ENCODE peak calls at places on chromosome 1, in ten cellular contexts. One of them, this sample, is unnamed.
A peak's percentile ranks its signal among the peaks of the same experiment; 100 is the strongest.

GRCh38 chr1:44239961-44240371 is 26.7 kb downstream of the DMAP1 start:
- DNase-seq in stimulated activated naive CD4-positive, alpha-beta T cell treated with Interleukin-2 at 50 U/mL for 16 hours: no peak
- DNase-seq in activated CD4-positive, alpha-beta T cell treated with anti-CD3 and anti-CD28 coated beads for 36 hours: no peak
- DNase-seq in NCI-H345: no peak
- DNase-seq in mesothelial cell of epicardium: no peak
- DNase-seq in SK-N-SH: no peak
- DNase-seq in ovary: no peak
- DNase-seq in ELF-1: peak; percentile 36
- DNase-seq in Daoy: no peak
- DNase-seq in RWPE1: no peak
- DNase-seq in this sample: no peak

GRCh38 chr1:913491-914252 is 10.1 kb upstream of the SAMD11 start:
- DNase-seq in stimulated activated naive CD4-positive, alpha-beta T cell treated with Interleukin-2 at 50 U/mL for 16 hours: no peak
- DNase-seq in activated CD4-positive, alpha-beta T cell treated with anti-CD3 and anti-CD28 coated beads for 36 hours: no peak
- DNase-seq in NCI-H345: no peak
- DNase-seq in mesothelial cell of epicardium: no peak
- DNase-seq in SK-N-SH: no peak
- DNase-seq in ovary: no peak
- DNase-seq in ELF-1: no peak
- DNase-seq in Daoy: peak; percentile 7
- DNase-seq in RWPE1: no peak
- DNase-seq in this sample: no peak

GRCh38 chr1:26161408-26162219 is 2.7 kb downstream of the FAM110D start:
- DNase-seq in stimulated activated naive CD4-positive, alpha-beta T cell treated with Interleukin-2 at 50 U/mL for 16 hours: peak; percentile 19
- DNase-seq in activated CD4-positive, alpha-beta T cell treated with anti-CD3 and anti-CD28 coated beads for 36 hours: peak; percentile 67
- DNase-seq in NCI-H345: peak; percentile 7
- DNase-seq in mesothelial cell of epicardium: no peak
- DNase-seq in SK-N-SH: peak; percentile 89
- DNase-seq in ovary: peak; percentile 46
- DNase-seq in ELF-1: peak; percentile 73
- DNase-seq in Daoy: peak; percentile 76
- DNase-seq in RWPE1: peak; percentile 27
- DNase-seq in this sample: peak; percentile 69

GRCh38 chr1:31476891-31477846 is 64.2 kb downstream of the SERINC2 start:
- DNase-seq in stimulated activated naive CD4-positive, alpha-beta T cell treated with Interleukin-2 at 50 U/mL for 16 hours: no peak
- DNase-seq in activated CD4-positive, alpha-beta T cell treated with anti-CD3 and anti-CD28 coated beads for 36 hours: no peak
- DNase-seq in NCI-H345: peak; percentile 86
- DNase-seq in mesothelial cell of epicardium: no peak
- DNase-seq in SK-N-SH: peak; percentile 9
- DNase-seq in ovary: no peak
- DNase-seq in ELF-1: peak; percentile 90
- DNase-seq in Daoy: peak; percentile 65
- DNase-seq in RWPE1: no peak
- DNase-seq in this sample: peak; percentile 28

GRCh38 chr1:235279627-235280194 is 48.3 kb downstream of the ARID4B start:
- DNase-seq in stimulated activated naive CD4-positive, alpha-beta T cell treated with Interleukin-2 at 50 U/mL for 16 hours: no peak
- DNase-seq in activated CD4-positive, alpha-beta T cell treated with anti-CD3 and anti-CD28 coated beads for 36 hours: no peak
- DNase-seq in NCI-H345: no peak
- DNase-seq in mesothelial cell of epicardium: no peak
- DNase-seq in SK-N-SH: no peak
- DNase-seq in ovary: no peak
- DNase-seq in ELF-1: no peak
- DNase-seq in Daoy: no peak
- DNase-seq in RWPE1: no peak
- DNase-seq in this sample: no peak

GRCh38 chr1:76254165-76255043 is 179.9 kb downstream of the ST6GALNAC3 start:
- DNase-seq in stimulated activated naive CD4-positive, alpha-beta T cell treated with Interleukin-2 at 50 U/mL for 16 hours: no peak
- DNase-seq in activated CD4-positive, alpha-beta T cell treated with anti-CD3 and anti-CD28 coated beads for 36 hours: peak; percentile 47
- DNase-seq in NCI-H345: no peak
- DNase-seq in mesothelial cell of epicardium: no peak
- DNase-seq in SK-N-SH: no peak
- DNase-seq in ovary: no peak
- DNase-seq in ELF-1: no peak
- DNase-seq in Daoy: peak; percentile 70
- DNase-seq in RWPE1: no peak
- DNase-seq in this sample: peak; percentile 99

GRCh38 chr1:110136911-110137310 is 13.4 kb upstream of the SLC6A17 start:
- DNase-seq in stimulated activated naive CD4-positive, alpha-beta T cell treated with Interleukin-2 at 50 U/mL for 16 hours: no peak
- DNase-seq in activated CD4-positive, alpha-beta T cell treated with anti-CD3 and anti-CD28 coated beads for 36 hours: peak; percentile 68
- DNase-seq in NCI-H345: peak; percentile 96
- DNase-seq in mesothelial cell of epicardium: no peak
- DNase-seq in SK-N-SH: peak; percentile 77
- DNase-seq in ovary: no peak
- DNase-seq in ELF-1: peak; percentile 37
- DNase-seq in Daoy: no peak
- DNase-seq in RWPE1: no peak
- DNase-seq in this sample: no peak

GRCh38 chr1:30868833-30869435 is 39.6 kb downstream of the SDC3 start:
- DNase-seq in stimulated activated naive CD4-positive, alpha-beta T cell treated with Interleukin-2 at 50 U/mL for 16 hours: no peak
- DNase-seq in activated CD4-positive, alpha-beta T cell treated with anti-CD3 and anti-CD28 coated beads for 36 hours: no peak
- DNase-seq in NCI-H345: no peak
- DNase-seq in mesothelial cell of epicardium: no peak
- DNase-seq in SK-N-SH: no peak
- DNase-seq in ovary: no peak
- DNase-seq in ELF-1: no peak
- DNase-seq in Daoy: peak; percentile 51
- DNase-seq in RWPE1: no peak
- DNase-seq in this sample: no peak

GRCh38 chr1:165169028-165169427 is 187.5 kb downstream of the LMX1A start:
- DNase-seq in stimulated activated naive CD4-positive, alpha-beta T cell treated with Interleukin-2 at 50 U/mL for 16 hours: no peak
- DNase-seq in activated CD4-positive, alpha-beta T cell treated with anti-CD3 and anti-CD28 coated beads for 36 hours: no peak
- DNase-seq in NCI-H345: no peak
- DNase-seq in mesothelial cell of epicardium: no peak
- DNase-seq in SK-N-SH: no peak
- DNase-seq in ovary: no peak
- DNase-seq in ELF-1: peak; percentile 73
- DNase-seq in Daoy: no peak
- DNase-seq in RWPE1: peak; percentile 64
- DNase-seq in this sample: no peak

GRCh38 chr1:119330062-119330939 is 38.3 kb upstream of the HAO2 start:
- DNase-seq in stimulated activated naive CD4-positive, alpha-beta T cell treated with Interleukin-2 at 50 U/mL for 16 hours: no peak
- DNase-seq in activated CD4-positive, alpha-beta T cell treated with anti-CD3 and anti-CD28 coated beads for 36 hours: no peak
- DNase-seq in NCI-H345: no peak
- DNase-seq in mesothelial cell of epicardium: no peak
- DNase-seq in SK-N-SH: no peak
- DNase-seq in ovary: no peak
- DNase-seq in ELF-1: no peak
- DNase-seq in Daoy: no peak
- DNase-seq in RWPE1: no peak
- DNase-seq in this sample: no peak

GRCh38 chr1:222387020-222387816 is 160.7 kb downstream of the HHIPL2 start:
- DNase-seq in stimulated activated naive CD4-positive, alpha-beta T cell treated with Interleukin-2 at 50 U/mL for 16 hours: no peak
- DNase-seq in activated CD4-positive, alpha-beta T cell treated with anti-CD3 and anti-CD28 coated beads for 36 hours: peak; percentile 17
- DNase-seq in NCI-H345: no peak
- DNase-seq in mesothelial cell of epicardium: no peak
- DNase-seq in SK-N-SH: peak; percentile 3
- DNase-seq in ovary: no peak
- DNase-seq in ELF-1: peak; percentile 74
- DNase-seq in Daoy: peak; percentile 70
- DNase-seq in RWPE1: no peak
- DNase-seq in this sample: no peak

GRCh38 chr1:11940260-11940921 is 5.9 kb downstream of the PLOD1 start:
- DNase-seq in stimulated activated naive CD4-positive, alpha-beta T cell treated with Interleukin-2 at 50 U/mL for 16 hours: no peak
- DNase-seq in activated CD4-positive, alpha-beta T cell treated with anti-CD3 and anti-CD28 coated beads for 36 hours: no peak
- DNase-seq in NCI-H345: no peak
- DNase-seq in mesothelial cell of epicardium: no peak
- DNase-seq in SK-N-SH: peak; percentile 90
- DNase-seq in ovary: no peak
- DNase-seq in ELF-1: peak; percentile 64
- DNase-seq in Daoy: peak; percentile 19
- DNase-seq in RWPE1: no peak
- DNase-seq in this sample: no peak

GRCh38 chr1:25503551-25504426 is 39.6 kb upstream of the LDLRAP1 start:
- DNase-seq in stimulated activated naive CD4-positive, alpha-beta T cell treated with Interleukin-2 at 50 U/mL for 16 hours: peak; percentile 55
- DNase-seq in activated CD4-positive, alpha-beta T cell treated with anti-CD3 and anti-CD28 coated beads for 36 hours: peak; percentile 84
- DNase-seq in NCI-H345: peak; percentile 40
- DNase-seq in mesothelial cell of epicardium: no peak
- DNase-seq in SK-N-SH: peak; percentile 63
- DNase-seq in ovary: no peak
- DNase-seq in ELF-1: peak; percentile 87
- DNase-seq in Daoy: peak; percentile 52
- DNase-seq in RWPE1: peak; percentile 32
- DNase-seq in this sample: peak; percentile 56

GRCh38 chr1:8586438-8586837 is 231.0 kb downstream of the RERE start:
- DNase-seq in stimulated activated naive CD4-positive, alpha-beta T cell treated with Interleukin-2 at 50 U/mL for 16 hours: no peak
- DNase-seq in activated CD4-positive, alpha-beta T cell treated with anti-CD3 and anti-CD28 coated beads for 36 hours: no peak
- DNase-seq in NCI-H345: no peak
- DNase-seq in mesothelial cell of epicardium: no peak
- DNase-seq in SK-N-SH: no peak
- DNase-seq in ovary: no peak
- DNase-seq in ELF-1: no peak
- DNase-seq in Daoy: no peak
- DNase-seq in RWPE1: no peak
- DNase-seq in this sample: no peak

GRCh38 chr1:239633432-239633831 is 247.1 kb downstream of the CHRM3 start:
- DNase-seq in stimulated activated naive CD4-positive, alpha-beta T cell treated with Interleukin-2 at 50 U/mL for 16 hours: no peak
- DNase-seq in activated CD4-positive, alpha-beta T cell treated with anti-CD3 and anti-CD28 coated beads for 36 hours: no peak
- DNase-seq in NCI-H345: no peak
- DNase-seq in mesothelial cell of epicardium: no peak
- DNase-seq in SK-N-SH: no peak
- DNase-seq in ovary: no peak
- DNase-seq in ELF-1: peak; percentile 23
- DNase-seq in Daoy: no peak
- DNase-seq in RWPE1: no peak
- DNase-seq in this sample: no peak

GRCh38 chr1:234954613-234955012 is 174.0 kb downstream of the TOMM20 start:
- DNase-seq in stimulated activated naive CD4-positive, alpha-beta T cell treated with Interleukin-2 at 50 U/mL for 16 hours: no peak
- DNase-seq in activated CD4-positive, alpha-beta T cell treated with anti-CD3 and anti-CD28 coated beads for 36 hours: peak; percentile 1
- DNase-seq in NCI-H345: no peak
- DNase-seq in mesothelial cell of epicardium: no peak
- DNase-seq in SK-N-SH: peak; percentile 36
- DNase-seq in ovary: no peak
- DNase-seq in ELF-1: peak; percentile 50
- DNase-seq in Daoy: no peak
- DNase-seq in RWPE1: no peak
- DNase-seq in this sample: no peak

GRCh38 chr1:38444311-38444710 is 397.7 kb upstream of the POU3F1 start:
- DNase-seq in stimulated activated naive CD4-positive, alpha-beta T cell treated with Interleukin-2 at 50 U/mL for 16 hours: no peak
- DNase-seq in activated CD4-positive, alpha-beta T cell treated with anti-CD3 and anti-CD28 coated beads for 36 hours: no peak
- DNase-seq in NCI-H345: no peak
- DNase-seq in mesothelial cell of epicardium: no peak
- DNase-seq in SK-N-SH: no peak
- DNase-seq in ovary: no peak
- DNase-seq in ELF-1: no peak
- DNase-seq in Daoy: peak; percentile 88
- DNase-seq in RWPE1: peak; percentile 44
- DNase-seq in this sample: no peak

This sample was measured in lung microvascular endothelial cell.